ENCODE peak calls at places on chromosomes 1 and 21, in ten cellular contexts. Y is Peyer's patch, B is K562, L is SK-N-SH, G is endothelial cell, O is RWPE1, H is heart right ventricle, Z is astrocyte of the spinal cord, R is neural progenitor cell, N is upper lobe of left lung. C is an unnamed sample.

GRCh38 chr1:72482736-72483413 is 200.5 kb upstream of the NEGR1 start:
- DNase-seq in Y (no peak), B (no peak), L (no peak), G (no peak), O (no peak), H (no peak), Z (no peak), R (no peak), N (no peak), C (no peak)

GRCh38 chr1:115067460-115067859 is 21.8 kb downstream of the TSPAN2 start:
- DNase-seq in Y (no peak), B (no peak), L (no peak), G (no peak), O (no peak), H (no peak), Z (peak), R (no peak), N (no peak), C (no peak)

GRCh38 chr1:46285730-46286477 is 17.5 kb downstream of the LRRC41 start:
- DNase-seq in Y (no peak), B (no peak), L (no peak), G (no peak), O (no peak), H (no peak), Z (no peak), R (peak), N (no peak), C (peak)

GRCh38 chr21:45971487-45972352 is 9.8 kb upstream of the COL6A1 start:
- DNase-seq in Y (peak), B (no peak), L (peak), G (no peak), O (no peak), H (peak), Z (peak), R (no peak), N (no peak), C (no peak)

GRCh38 chr1:185440877-185441276 is 123.8 kb upstream of the IVNS1ABP start:
- DNase-seq in Y (no peak), B (no peak), L (no peak), G (no peak), O (no peak), H (no peak), Z (peak), R (no peak), N (no peak), C (no peak)

GRCh38 chr1:83673287-83673686 is 325.6 kb downstream of the TTLL7 start:
- DNase-seq in Y (no peak), B (no peak), L (no peak), G (no peak), O (no peak), H (no peak), Z (no peak), R (no peak), N (no peak), C (no peak)

GRCh38 chr1:67898033-67898726 is 64.9 kb upstream of the GNG12 start:
- DNase-seq in Y (no peak), B (peak), L (no peak), G (no peak), O (no peak), H (no peak), Z (no peak), R (no peak), N (no peak), C (no peak)

GRCh38 chr1:33143698-33144097 is 38.1 kb downstream of the TRIM62 start:
- DNase-seq in Y (no peak), B (no peak), L (no peak), G (no peak), O (no peak), H (no peak), Z (peak), R (no peak), N (no peak), C (no peak)

GRCh38 chr1:54489627-54490240 is 58.3 kb upstream of the ACOT11 start:
- DNase-seq in Y (no peak), B (no peak), L (no peak), G (no peak), O (no peak), H (no peak), Z (no peak), R (no peak), N (no peak), C (no peak)

GRCh38 chr1:219041141-219041540 is 132.5 kb upstream of the LYPLAL1 start:
- DNase-seq in Y (no peak), B (no peak), L (no peak), G (no peak), O (no peak), H (no peak), Z (peak), R (no peak), N (no peak), C (no peak)

GRCh38 chr1:111510003-111510380 is 6.6 kb upstream of the ADORA3 start:
- DNase-seq in Y (no peak), B (no peak), L (no peak), G (no peak), O (no peak), H (peak), Z (no peak), R (no peak), N (no peak), C (no peak)

GRCh38 chr1:26530898-26531598 is 1.5 kb downstream of the RPS6KA1 start:
- DNase-seq in Y (peak), B (peak), L (peak), G (no peak), O (peak), H (no peak), Z (peak), R (peak), N (peak), C (no peak)

GRCh38 chr1:39977202-39977601 is 22.3 kb downstream of the MFSD2A start:
- DNase-seq in Y (no peak), B (no peak), L (no peak), G (no peak), O (no peak), H (no peak), Z (no peak), R (no peak), N (no peak), C (no peak)

GRCh38 chr1:21490774-21491482 is 18.3 kb upstream of the ALPL start:
- DNase-seq in Y (no peak), B (peak), L (peak), G (no peak), O (no peak), H (no peak), Z (peak), R (peak), N (no peak), C (peak)

GRCh38 chr1:17935230-17935629 is 172.4 kb upstream of the IGSF21 start:
- DNase-seq in Y (no peak), B (no peak), L (no peak), G (no peak), O (no peak), H (no peak), Z (no peak), R (no peak), N (no peak), C (no peak)

GRCh38 chr1:17930635-17931034 is 175.5 kb downstream of the ACTL8 start:
- DNase-seq in Y (no peak), B (no peak), L (no peak), G (no peak), O (no peak), H (peak), Z (no peak), R (no peak), N (no peak), C (no peak)

GRCh38 chr1:17929224-17929623 is 174.1 kb downstream of the ACTL8 start:
- DNase-seq in Y (no peak), B (no peak), L (no peak), G (no peak), O (no peak), H (no peak), Z (no peak), R (no peak), N (no peak), C (no peak)

GRCh38 chr1:17933991-17934390 is 173.6 kb upstream of the IGSF21 start:
- DNase-seq in Y (no peak), B (no peak), L (peak), G (no peak), O (no peak), H (no peak), Z (no peak), R (no peak), N (no peak), C (no peak)

DNA sequence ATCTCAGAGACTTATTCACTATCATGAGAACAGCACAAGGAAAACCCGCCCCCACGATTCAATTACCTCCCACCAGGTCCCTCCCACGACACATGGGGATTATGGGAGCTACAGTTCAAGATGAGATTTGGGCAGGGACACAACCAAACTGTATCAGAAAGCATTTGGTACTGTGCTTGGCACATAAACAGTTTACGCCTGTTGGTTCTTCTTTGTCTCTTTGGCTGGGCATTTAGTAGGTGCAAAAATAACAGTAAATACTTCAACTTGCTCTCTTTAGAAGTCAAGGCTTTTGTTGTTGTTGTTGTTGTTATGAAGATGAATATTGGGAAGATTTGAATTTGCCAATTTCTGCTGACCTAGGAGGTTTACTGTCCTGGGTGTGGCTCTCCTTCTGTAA is 175.4 kb upstream of the IGSF21 start:
- DNase-seq in Y (no peak), B (no peak), L (no peak), G (no peak), O (no peak), H (no peak), Z (no peak), R (no peak), N (no peak), C (no peak)
- TF ChIP-seq CTCF in Y (no peak), B (no peak), L (no peak), G (no peak), O (no peak), H (no peak), Z (no peak), R (no peak), N (no peak), C (no peak)

DNA sequence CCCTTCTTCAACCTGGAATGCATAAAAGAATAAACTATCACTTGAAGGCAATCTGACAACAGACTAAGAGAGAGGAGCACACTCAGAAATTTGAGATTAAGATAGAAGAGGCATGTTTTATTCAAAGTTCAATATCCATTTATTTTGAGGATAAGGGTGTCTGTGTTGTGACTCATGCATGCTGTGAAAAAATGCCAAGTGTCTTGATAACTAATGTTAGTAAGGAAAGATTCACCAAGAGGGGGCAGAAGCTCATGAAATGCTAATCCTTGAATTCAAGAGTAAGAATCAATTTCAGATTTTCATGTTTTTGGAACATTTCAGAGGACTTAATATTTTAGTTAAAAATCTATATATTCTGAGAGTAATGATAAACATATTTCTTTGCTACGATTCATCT is 94.0 kb downstream of the IFI44 start:
- DNase-seq in Y (no peak), B (no peak), L (no peak), G (no peak), O (no peak), H (no peak), Z (peak), R (no peak), N (no peak), C (no peak)
- TF ChIP-seq CTCF in Y (no peak), B (no peak), L (peak), G (no peak), O (no peak), H (no peak), Z (peak), R (no peak), N (no peak), C (no peak)

GRCh38 chr1:5973771-5974170 is 18.5 kb downstream of the NPHP4 start:
- DNase-seq in Y (peak), B (no peak), L (no peak), G (no peak), O (no peak), H (no peak), Z (peak), R (peak), N (peak), C (no peak)
- TF ChIP-seq CTCF in Y (no peak), B (no peak), L (no peak), G (no peak), O (no peak), H (no peak), Z (peak), R (no peak), N (no peak), C (no peak)

DNA sequence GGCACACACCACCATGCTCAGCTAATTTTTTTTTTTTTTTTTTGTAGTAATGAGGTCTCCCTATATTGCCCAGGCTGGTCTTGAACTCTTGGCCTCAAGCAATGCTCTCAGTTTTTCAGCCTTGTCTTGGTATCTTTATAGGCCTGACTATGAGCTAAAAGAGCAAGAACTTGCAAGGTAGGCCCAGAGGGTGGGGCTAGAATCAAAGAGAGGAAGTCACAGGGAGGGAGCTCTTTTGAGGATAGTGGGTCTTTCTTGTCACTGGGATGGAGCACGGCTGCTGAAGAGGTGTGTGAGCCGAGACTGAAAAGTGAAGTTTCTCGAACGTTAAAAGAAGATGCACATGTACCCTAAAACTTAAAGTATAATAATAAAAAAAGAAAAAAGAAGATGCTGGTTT is 260.0 kb upstream of the BEND5 start:
- DNase-seq in Y (no peak), B (no peak), L (no peak), G (peak), O (no peak), H (no peak), Z (no peak), R (no peak), N (no peak), C (no peak)
- TF ChIP-seq CTCF in Y (no peak), B (no peak), L (peak), G (no peak), O (no peak), H (no peak), Z (no peak), R (no peak), N (no peak), C (no peak)

GRCh38 chr1:98003442-98003841 is 82.6 kb upstream of the DPYD start:
- DNase-seq in Y (no peak), B (no peak), L (no peak), G (no peak), O (no peak), H (no peak), Z (no peak), R (no peak), N (no peak), C (no peak)

GRCh38 chr1:97999320-97999719 is 78.5 kb upstream of the DPYD start:
- DNase-seq in Y (no peak), B (no peak), L (no peak), G (no peak), O (no peak), H (no peak), Z (peak), R (no peak), N (no peak), C (no peak)

GRCh38 chr1:98002288-98002687 is 81.5 kb upstream of the DPYD start:
- DNase-seq in Y (no peak), B (no peak), L (no peak), G (no peak), O (no peak), H (no peak), Z (no peak), R (peak), N (no peak), C (no peak)

GRCh38 chr1:98005326-98006010 is 84.6 kb upstream of the DPYD start:
- DNase-seq in Y (no peak), B (no peak), L (no peak), G (no peak), O (no peak), H (no peak), Z (no peak), R (no peak), N (no peak), C (no peak)

DNA sequence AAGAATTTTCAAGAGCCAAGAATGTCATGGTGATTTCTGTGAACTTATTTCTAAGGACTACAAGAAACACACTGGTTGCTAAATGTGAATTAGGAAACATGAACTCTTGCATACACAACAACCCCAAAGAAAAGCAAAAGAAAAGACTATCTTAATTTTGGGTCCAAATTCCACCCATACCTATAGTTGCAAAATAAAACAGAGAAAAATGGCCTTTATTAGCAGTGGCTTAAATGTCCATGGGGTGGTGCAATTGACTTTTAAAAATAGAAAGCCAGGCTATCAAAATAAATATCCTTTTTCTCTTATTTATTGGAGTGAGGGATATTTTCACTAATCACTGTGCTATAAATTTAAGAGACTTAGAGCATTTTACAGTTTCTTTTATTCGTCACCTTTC is 80.9 kb upstream of the DPYD start:
- DNase-seq in Y (no peak), B (no peak), L (no peak), G (no peak), O (no peak), H (no peak), Z (peak), R (no peak), N (no peak), C (no peak)
- TF ChIP-seq CTCF in Y (no peak), B (no peak), L (peak), G (no peak), O (no peak), H (no peak), Z (peak), R (no peak), N (no peak), C (peak)

GRCh38 chr1:7460807-7461206 is 310.3 kb upstream of the VAMP3 start:
- DNase-seq in Y (no peak), B (no peak), L (no peak), G (no peak), O (no peak), H (no peak), Z (no peak), R (peak), N (no peak), C (no peak)
- TF ChIP-seq CTCF in Y (no peak), B (peak), L (no peak), G (no peak), O (no peak), H (no peak), Z (no peak), R (peak), N (no peak), C (no peak)

GRCh38 chr21:37642493-37642892 is 273.8 kb downstream of the KCNJ6 start:
- DNase-seq in Y (no peak), B (peak), L (no peak), G (no peak), O (no peak), H (no peak), Z (no peak), R (peak), N (no peak), C (peak)
- TF ChIP-seq CTCF in Y (no peak), B (peak), L (peak), G (no peak), O (no peak), H (peak), Z (peak), R (peak), N (peak), C (peak)

C was measured in activated CD8-positive, alpha-beta T cell treated with anti-CD3 and anti-CD28 coated beads for 36 hours.